ENCODE peak calls at places on chromosomes 4 and X, in five cellular contexts. One of them, this sample, is unnamed.

GRCh38 chrX:97308161-97308560 is 424.5 kb downstream of the RPA4 start:
- DNase-seq in tibial nerve: no peak
- DNase-seq in cardiac fibroblast: no peak
- DNase-seq in astrocyte: peak; percentile 49
- DNase-seq in fibroblast of pulmonary artery: no peak
- DNase-seq in this sample: peak; percentile 20

GRCh38 chr4:175308236-175308635 is 390.1 kb downstream of the ADAM29 start:
- DNase-seq in tibial nerve: no peak
- DNase-seq in astrocyte: peak; percentile 39
- DNase-seq in cardiac fibroblast: peak; percentile 71
- DNase-seq in fibroblast of pulmonary artery: peak; percentile 21
- DNase-seq in this sample: no peak

GRCh38 chr4:38075370-38076152 is 115.4 kb downstream of the PTTG2 start:
- DNase-seq in astrocyte: peak; percentile 26
- DNase-seq in fibroblast of pulmonary artery: peak; percentile 76
- DNase-seq in tibial nerve: peak; percentile 60
- DNase-seq in cardiac fibroblast: peak; percentile 78
- DNase-seq in this sample: peak; percentile 61

GRCh38 chr4:157271166-157271869 is 50.8 kb downstream of the GRIA2 start:
- DNase-seq in tibial nerve: no peak
- DNase-seq in astrocyte: peak; percentile 74
- DNase-seq in fibroblast of pulmonary artery: no peak
- DNase-seq in cardiac fibroblast: no peak
- DNase-seq in this sample: no peak

GRCh38 chrX:72269671-72270251 is 7.3 kb downstream of the RPS4X start:
- DNase-seq in tibial nerve: no peak
- DNase-seq in cardiac fibroblast: peak; percentile 72
- DNase-seq in fibroblast of pulmonary artery: peak; percentile 64
- DNase-seq in astrocyte: peak; percentile 65
- DNase-seq in this sample: peak; percentile 49

GRCh38 chr4:88807499-88807898 is 109.9 kb upstream of the NAP1L5 start:
- DNase-seq in fibroblast of pulmonary artery: no peak
- DNase-seq in astrocyte: peak; percentile 83
- DNase-seq in cardiac fibroblast: no peak
- DNase-seq in tibial nerve: no peak
- DNase-seq in this sample: no peak

GRCh38 chr4:6257243-6258025 is 12.2 kb upstream of the WFS1 start:
- DNase-seq in fibroblast of pulmonary artery: no peak
- DNase-seq in tibial nerve: no peak
- DNase-seq in astrocyte: peak; percentile 12
- DNase-seq in cardiac fibroblast: no peak
- DNase-seq in this sample: peak; percentile 13

GRCh38 chr4:39085891-39086290 is 23.9 kb downstream of the KLHL5 start:
- DNase-seq in tibial nerve: no peak
- DNase-seq in cardiac fibroblast: no peak
- DNase-seq in fibroblast of pulmonary artery: peak; percentile 24
- DNase-seq in astrocyte: peak; percentile 96
- DNase-seq in this sample: peak; percentile 38

GRCh38 chrX:65668362-65669310 is 1.2 kb downstream of the MSN start:
- DNase-seq in tibial nerve: peak; percentile 32
- DNase-seq in astrocyte: peak; percentile 75
- DNase-seq in fibroblast of pulmonary artery: peak; percentile 83
- DNase-seq in cardiac fibroblast: peak; percentile 90
- DNase-seq in this sample: peak; percentile 69

GRCh38 chrX:100731441-100732281 is at the start of gene SYTL4:
- DNase-seq in tibial nerve: no peak
- DNase-seq in fibroblast of pulmonary artery: no peak
- DNase-seq in astrocyte: no peak
- DNase-seq in cardiac fibroblast: peak; percentile 9
- DNase-seq in this sample: peak; percentile 12

GRCh38 chrX:115183980-115184379 is 5.2 kb upstream of the RBMXL3 start:
- DNase-seq in tibial nerve: no peak
- DNase-seq in cardiac fibroblast: peak; percentile 22
- DNase-seq in astrocyte: peak; percentile 2
- DNase-seq in fibroblast of pulmonary artery: peak; percentile 7
- DNase-seq in this sample: peak; percentile 4

GRCh38 chrX:23100826-23101225 is 101.1 kb downstream of the DDX53 start:
- DNase-seq in fibroblast of pulmonary artery: no peak
- DNase-seq in tibial nerve: no peak
- DNase-seq in astrocyte: no peak
- DNase-seq in cardiac fibroblast: no peak
- DNase-seq in this sample: no peak

GRCh38 chrX:40423299-40423698 is 157.5 kb upstream of the ATP6AP2 start:
- DNase-seq in tibial nerve: no peak
- DNase-seq in fibroblast of pulmonary artery: peak; percentile 1
- DNase-seq in cardiac fibroblast: peak; percentile 3
- DNase-seq in astrocyte: peak; percentile 34
- DNase-seq in this sample: peak; percentile 82

GRCh38 chr4:149997881-149998421 is 80.3 kb upstream of the DCLK2 start:
- DNase-seq in fibroblast of pulmonary artery: no peak
- DNase-seq in astrocyte: peak; percentile 59
- DNase-seq in tibial nerve: no peak
- DNase-seq in cardiac fibroblast: peak; percentile 25
- DNase-seq in this sample: peak; percentile 37

GRCh38 chr4:64340243-64341110 is 68.8 kb downstream of the TECRL start:
- DNase-seq in fibroblast of pulmonary artery: no peak
- DNase-seq in cardiac fibroblast: no peak
- DNase-seq in astrocyte: no peak
- DNase-seq in tibial nerve: no peak
- DNase-seq in this sample: no peak

GRCh38 chrX:23904096-23904495 is 3.6 kb downstream of the APOO start:
- DNase-seq in tibial nerve: no peak
- DNase-seq in fibroblast of pulmonary artery: peak; percentile 74
- DNase-seq in cardiac fibroblast: peak; percentile 81
- DNase-seq in astrocyte: peak; percentile 37
- DNase-seq in this sample: peak; percentile 70

GRCh38 chrX:34401411-34401810 is 255.7 kb downstream of the TMEM47 start:
- DNase-seq in cardiac fibroblast: peak; percentile 68
- DNase-seq in fibroblast of pulmonary artery: no peak
- DNase-seq in tibial nerve: no peak
- DNase-seq in astrocyte: no peak
- DNase-seq in this sample: peak; percentile 30

GRCh38 chr4:154877110-154877760 is 96.2 kb downstream of the RBM46 start:
- DNase-seq in astrocyte: peak; percentile 12
- DNase-seq in cardiac fibroblast: peak; percentile 71
- DNase-seq in fibroblast of pulmonary artery: peak; percentile 67
- DNase-seq in tibial nerve: no peak
- DNase-seq in this sample: peak; percentile 9

GRCh38 chrX:104309169-104309568 is 54.4 kb upstream of the ESX1 start:
- DNase-seq in astrocyte: no peak
- DNase-seq in fibroblast of pulmonary artery: no peak
- DNase-seq in tibial nerve: no peak
- DNase-seq in cardiac fibroblast: no peak
- DNase-seq in this sample: no peak

GRCh38 chr4:113461281-113461680 is 300.3 kb downstream of the CAMK2D start:
- DNase-seq in cardiac fibroblast: no peak
- DNase-seq in tibial nerve: no peak
- DNase-seq in astrocyte: no peak
- DNase-seq in fibroblast of pulmonary artery: no peak
- DNase-seq in this sample: no peak

GRCh38 chr4:59838236-59838635 is 1361.9 kb upstream of the ADGRL3 start:
- DNase-seq in astrocyte: no peak
- DNase-seq in cardiac fibroblast: no peak
- DNase-seq in fibroblast of pulmonary artery: no peak
- DNase-seq in tibial nerve: no peak
- DNase-seq in this sample: no peak

GRCh38 chr4:147596976-147597375 is 20.2 kb upstream of the TMEM184C start:
- DNase-seq in astrocyte: peak; percentile 86
- DNase-seq in tibial nerve: no peak
- DNase-seq in fibroblast of pulmonary artery: peak; percentile 88
- DNase-seq in cardiac fibroblast: peak; percentile 78
- DNase-seq in this sample: peak; percentile 86

GRCh38 chr4:128306992-128307581 is 19.5 kb upstream of the PGRMC2 start:
- DNase-seq in fibroblast of pulmonary artery: no peak
- DNase-seq in astrocyte: no peak
- DNase-seq in cardiac fibroblast: no peak
- DNase-seq in tibial nerve: no peak
- DNase-seq in this sample: no peak

GRCh38 chrX:47200385-47201150 is 6.9 kb downstream of the UBA1 start:
- DNase-seq in tibial nerve: peak; percentile 24
- DNase-seq in fibroblast of pulmonary artery: peak; percentile 50
- DNase-seq in cardiac fibroblast: peak; percentile 81
- DNase-seq in astrocyte: peak; percentile 76
- DNase-seq in this sample: peak; percentile 45

GRCh38 chr4:28822163-28822562 is 1898.0 kb upstream of the PCDH7 start:
- DNase-seq in fibroblast of pulmonary artery: no peak
- DNase-seq in tibial nerve: no peak
- DNase-seq in cardiac fibroblast: no peak
- DNase-seq in astrocyte: no peak
- DNase-seq in this sample: no peak

GRCh38 chr4:69743476-69744156 is 16.8 kb downstream of the SULT1B1 start:
- DNase-seq in fibroblast of pulmonary artery: no peak
- DNase-seq in astrocyte: no peak
- DNase-seq in tibial nerve: no peak
- DNase-seq in cardiac fibroblast: no peak
- DNase-seq in this sample: no peak

GRCh38 chr4:9924750-9925149 is 96.5 kb downstream of the SLC2A9 start:
- DNase-seq in tibial nerve: no peak
- DNase-seq in astrocyte: peak; percentile 18
- DNase-seq in cardiac fibroblast: peak; percentile 56
- DNase-seq in fibroblast of pulmonary artery: peak; percentile 13
- DNase-seq in this sample: peak; percentile 32

GRCh38 chr4:114108869-114109268 is 129.4 kb upstream of the ARSJ start:
- DNase-seq in astrocyte: peak; percentile 56
- DNase-seq in tibial nerve: no peak
- DNase-seq in fibroblast of pulmonary artery: peak; percentile 23
- DNase-seq in cardiac fibroblast: peak; percentile 69
- DNase-seq in this sample: peak; percentile 34

GRCh38 chrX:48937065-48937907 is 18.5 kb upstream of the PIM2 start:
- DNase-seq in cardiac fibroblast: peak; percentile 18
- DNase-seq in tibial nerve: peak; percentile 18
- DNase-seq in fibroblast of pulmonary artery: peak; percentile 14
- DNase-seq in astrocyte: peak; percentile 26
- DNase-seq in this sample: peak; percentile 89

GRCh38 chr4:88008133-88008621 is 742 bp downstream of the PKD2 start:
- DNase-seq in tibial nerve: no peak
- DNase-seq in fibroblast of pulmonary artery: peak; percentile 55
- DNase-seq in cardiac fibroblast: peak; percentile 58
- DNase-seq in astrocyte: peak; percentile 50
- DNase-seq in this sample: peak; percentile 52

GRCh38 chr4:68175562-68176155 is 46.0 kb upstream of the TMPRSS11F start:
- DNase-seq in astrocyte: peak; percentile 32
- DNase-seq in tibial nerve: peak; percentile 72
- DNase-seq in cardiac fibroblast: peak; percentile 78
- DNase-seq in fibroblast of pulmonary artery: peak; percentile 76
- DNase-seq in this sample: peak; percentile 78

GRCh38 chr4:100149190-100149589 is 41.1 kb downstream of the DDIT4L start:
- DNase-seq in tibial nerve: no peak
- DNase-seq in astrocyte: no peak
- DNase-seq in cardiac fibroblast: no peak
- DNase-seq in fibroblast of pulmonary artery: no peak
- DNase-seq in this sample: no peak
- TF ChIP-seq CTCF in tibial nerve: no peak
- TF ChIP-seq CTCF in astrocyte: no peak
- TF ChIP-seq CTCF in cardiac fibroblast: no peak
- TF ChIP-seq CTCF in fibroblast of pulmonary artery: no peak
- TF ChIP-seq CTCF in this sample: no peak

DNA sequence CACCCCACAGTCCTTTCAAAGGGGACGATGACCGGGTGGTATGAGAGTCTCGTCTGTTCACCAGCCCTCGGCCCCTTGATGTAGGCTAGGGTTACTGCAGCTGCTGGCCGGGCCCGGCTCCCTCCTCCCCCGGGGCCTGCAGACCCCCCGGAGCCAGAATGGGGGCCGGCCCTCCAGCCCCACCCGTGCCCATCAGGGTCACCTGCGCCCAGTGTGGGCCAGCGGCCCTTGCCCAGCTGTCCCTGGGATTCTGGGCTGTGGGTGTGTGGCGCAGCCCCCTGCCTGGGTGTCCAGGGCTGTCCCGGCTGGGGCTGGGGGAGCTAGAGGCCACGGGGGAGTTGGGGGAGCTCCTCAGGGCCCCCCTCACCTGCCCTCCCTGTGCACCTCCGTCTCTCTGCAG is 11.8 kb downstream of the FGFRL1 start:
- DNase-seq in tibial nerve: no peak
- DNase-seq in fibroblast of pulmonary artery: no peak
- DNase-seq in cardiac fibroblast: no peak
- DNase-seq in astrocyte: no peak
- DNase-seq in this sample: no peak
- TF ChIP-seq CTCF in tibial nerve: no peak
- TF ChIP-seq CTCF in fibroblast of pulmonary artery: no peak
- TF ChIP-seq CTCF in cardiac fibroblast: no peak
- TF ChIP-seq CTCF in astrocyte: no peak
- TF ChIP-seq CTCF in this sample: no peak

GRCh38 chr4:110586137-110586850 is 36.6 kb downstream of the PITX2 start:
- DNase-seq in astrocyte: peak; percentile 65
- DNase-seq in fibroblast of pulmonary artery: peak; percentile 76
- DNase-seq in tibial nerve: no peak
- DNase-seq in cardiac fibroblast: peak; percentile 83
- DNase-seq in this sample: peak; percentile 87

GRCh38 chr4:110587666-110588285 is 35.1 kb downstream of the PITX2 start:
- DNase-seq in tibial nerve: no peak
- DNase-seq in astrocyte: no peak
- DNase-seq in cardiac fibroblast: no peak
- DNase-seq in fibroblast of pulmonary artery: no peak
- DNase-seq in this sample: no peak

DNA sequence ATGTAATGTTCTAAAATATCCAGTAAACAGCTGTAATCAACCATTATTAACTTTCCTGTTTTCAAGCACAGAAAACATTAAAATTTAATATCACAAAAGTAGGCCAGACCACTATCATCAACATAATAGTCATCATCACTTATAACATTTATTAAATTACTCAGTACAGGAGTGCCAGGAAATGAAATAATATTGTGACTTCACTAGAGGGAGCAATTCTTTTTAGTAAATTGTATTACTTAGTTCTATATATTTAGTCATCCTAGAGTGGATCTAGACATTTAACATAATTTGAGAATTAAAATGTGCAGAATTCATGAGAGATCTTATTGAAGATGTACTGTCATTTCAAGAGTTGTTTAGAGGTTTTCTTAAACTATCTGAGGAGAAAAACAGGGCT is 33.6 kb downstream of the PITX2 start:
- DNase-seq in fibroblast of pulmonary artery: peak; percentile 19
- DNase-seq in astrocyte: no peak
- DNase-seq in cardiac fibroblast: peak; percentile 19
- DNase-seq in tibial nerve: no peak
- DNase-seq in this sample: peak; percentile 36
- TF ChIP-seq CTCF in fibroblast of pulmonary artery: peak; percentile 31
- TF ChIP-seq CTCF in astrocyte: peak; percentile 24
- TF ChIP-seq CTCF in cardiac fibroblast: no peak
- TF ChIP-seq CTCF in tibial nerve: no peak
- TF ChIP-seq CTCF in this sample: peak; percentile 43

GRCh38 chrX:33160273-33160672 is 51.1 kb downstream of the DMD start:
- DNase-seq in cardiac fibroblast: no peak
- DNase-seq in tibial nerve: no peak
- DNase-seq in fibroblast of pulmonary artery: no peak
- DNase-seq in astrocyte: no peak
- DNase-seq in this sample: no peak

GRCh38 chrX:33156152-33156726 is 55.1 kb downstream of the DMD start:
- DNase-seq in fibroblast of pulmonary artery: peak; percentile 18
- DNase-seq in tibial nerve: no peak
- DNase-seq in astrocyte: no peak
- DNase-seq in cardiac fibroblast: peak; percentile 28
- DNase-seq in this sample: peak; percentile 35

GRCh38 chrX:33161829-33162228 is 49.5 kb downstream of the DMD start:
- DNase-seq in astrocyte: no peak
- DNase-seq in tibial nerve: no peak
- DNase-seq in fibroblast of pulmonary artery: no peak
- DNase-seq in cardiac fibroblast: no peak
- DNase-seq in this sample: no peak
- TF ChIP-seq CTCF in astrocyte: no peak
- TF ChIP-seq CTCF in tibial nerve: no peak
- TF ChIP-seq CTCF in fibroblast of pulmonary artery: no peak
- TF ChIP-seq CTCF in cardiac fibroblast: no peak
- TF ChIP-seq CTCF in this sample: no peak

GRCh38 chrX:68719181-68719903 is 71.9 kb downstream of the STARD8 start:
- DNase-seq in tibial nerve: no peak
- DNase-seq in cardiac fibroblast: no peak
- DNase-seq in astrocyte: no peak
- DNase-seq in fibroblast of pulmonary artery: no peak
- DNase-seq in this sample: no peak
- TF ChIP-seq CTCF in tibial nerve: no peak
- TF ChIP-seq CTCF in cardiac fibroblast: no peak
- TF ChIP-seq CTCF in astrocyte: no peak
- TF ChIP-seq CTCF in fibroblast of pulmonary artery: no peak
- TF ChIP-seq CTCF in this sample: no peak

This sample was measured in choroid plexus epithelial cell.